ENCODE peak calls at places on chromosomes 1 and 21, in eight cellular contexts. N is tibial nerve; C is psoas muscle; D is Peyer's patch; I is SJSA1; J is HCT116; E is kidney; A is CD8-positive, alpha-beta memory T cell. P is an unnamed sample.

GRCh38 chr1:228323401-228323800 is 83.2 kb downstream of the TRIM11 start:
- DNase-seq in N (no peak), C (no peak), D (no peak), I (no peak), J (no peak), E (no peak), A (no peak), P (no peak)

GRCh38 chr1:165910764-165911421 is 83.5 kb downstream of the UCK2 start:
- DNase-seq in N (peak; percentile 67), C (peak; percentile 63), D (peak; percentile 89), I (no peak), J (no peak), E (peak; percentile 77), A (no peak), P (no peak)

GRCh38 chr1:230165526-230165925 is 98.5 kb downstream of the GALNT2 start:
- DNase-seq in N (no peak), C (no peak), D (no peak), I (no peak), J (no peak), E (no peak), A (no peak), P (no peak)

GRCh38 chr1:169483500-169483966 is 2.2 kb downstream of the SLC19A2 start:
- DNase-seq in N (peak; percentile 65), C (peak; percentile 35), D (no peak), I (no peak), J (no peak), E (no peak), A (no peak), P (no peak)

GRCh38 chr1:162840256-162840839 is 20.6 kb downstream of the CCDC190 start:
- DNase-seq in N (no peak), C (no peak), D (no peak), I (no peak), J (no peak), E (no peak), A (no peak), P (no peak)

GRCh38 chr21:40165671-40166070 is 298.4 kb downstream of the PCP4 start:
- DNase-seq in N (no peak), C (no peak), D (no peak), I (no peak), J (no peak), E (no peak), A (no peak), P (no peak)

GRCh38 chr1:160951443-160952128 is 3.0 kb downstream of the ITLN2 start:
- DNase-seq in N (peak; percentile 47), C (peak; percentile 29), D (peak; percentile 83), I (peak; percentile 38), J (peak; percentile 27), E (no peak), A (peak; percentile 49), P (no peak)

GRCh38 chr1:84298688-84299535 is 2.6 kb upstream of the SAMD13 start:
- DNase-seq in N (peak; percentile 17), C (peak; percentile 26), D (peak; percentile 78), I (peak; percentile 80), J (no peak), E (peak; percentile 79), A (peak; percentile 5), P (peak; percentile 28)

GRCh38 chr1:165415068-165415467 is 29.9 kb downstream of the RXRG start:
- DNase-seq in N (no peak), C (no peak), D (no peak), I (no peak), J (no peak), E (no peak), A (no peak), P (no peak)

GRCh38 chr1:83545450-83545849 is 453.5 kb downstream of the TTLL7 start:
- DNase-seq in N (no peak), C (no peak), D (no peak), I (no peak), J (no peak), E (no peak), A (no peak), P (no peak)

GRCh38 chr1:8120693-8121260 is 94.7 kb upstream of the ERRFI1 start:
- DNase-seq in N (no peak), C (no peak), D (no peak), I (peak; percentile 68), J (no peak), E (no peak), A (no peak), P (no peak)

GRCh38 chr1:182667848-182668505 is 16.4 kb downstream of the RGS8 start:
- DNase-seq in N (no peak), C (no peak), D (no peak), I (no peak), J (no peak), E (no peak), A (no peak), P (no peak)

GRCh38 chr1:109891930-109892329 is 18.7 kb upstream of the CSF1 start:
- DNase-seq in N (no peak), C (peak; percentile 65), D (no peak), I (no peak), J (no peak), E (no peak), A (no peak), P (no peak)

GRCh38 chr1:65020774-65021173 is 54.4 kb upstream of the JAK1 start:
- DNase-seq in N (no peak), C (no peak), D (no peak), I (no peak), J (no peak), E (no peak), A (no peak), P (no peak)

GRCh38 chr1:1842360-1843146 is 48.3 kb downstream of the GNB1 start:
- DNase-seq in N (no peak), C (no peak), D (no peak), I (no peak), J (no peak), E (no peak), A (no peak), P (no peak)

GRCh38 chr21:21183092-21183491 is 184.9 kb downstream of the NCAM2 start:
- DNase-seq in N (no peak), C (no peak), D (no peak), I (no peak), J (no peak), E (no peak), A (no peak), P (no peak)

GRCh38 chr1:74771913-74772515 is 39.1 kb downstream of the TYW3 start:
- DNase-seq in N (peak; percentile 61), C (no peak), D (no peak), I (peak; percentile 8), J (peak; percentile 22), E (no peak), A (no peak), P (peak; percentile 14)

GRCh38 chr21:18369115-18369514 is 34.5 kb downstream of the TMPRSS15 start:
- DNase-seq in N (no peak), C (no peak), D (no peak), I (no peak), J (no peak), E (no peak), A (no peak), P (no peak)

GRCh38 chr1:58524353-58524945 is 22.1 kb downstream of the OMA1 start:
- DNase-seq in N (no peak), C (no peak), D (no peak), I (no peak), J (no peak), E (no peak), A (no peak), P (no peak)

GRCh38 chr1:38173157-38173831 is 126.7 kb upstream of the POU3F1 start:
- DNase-seq in N (no peak), C (no peak), D (no peak), I (no peak), J (no peak), E (no peak), A (no peak), P (no peak)

GRCh38 chr1:59026472-59026948 is 242.7 kb upstream of the JUN start:
- DNase-seq in N (no peak), C (no peak), D (peak; percentile 58), I (no peak), J (no peak), E (no peak), A (no peak), P (no peak)

GRCh38 chr1:84145051-84145450 is 980 bp downstream of the PRKACB start:
- DNase-seq in N (no peak), C (no peak), D (no peak), I (peak; percentile 34), J (no peak), E (no peak), A (no peak), P (no peak)

GRCh38 chr1:208157769-208158168 is 86.4 kb downstream of the PLXNA2 start:
- DNase-seq in N (no peak), C (no peak), D (no peak), I (no peak), J (no peak), E (no peak), A (no peak), P (no peak)
- H3K27ac ChIP-seq in N (no peak overlapping the region), C (no peak overlapping the region), D (no peak overlapping the region), I (no peak overlapping the region), J (no peak overlapping the region), E (no peak overlapping the region), A (no peak overlapping the region), P (no peak overlapping the region)

GRCh38 chr21:33380483-33380998 is 22.7 kb upstream of the IFNGR2 start:
- DNase-seq in N (peak; percentile 76), C (peak; percentile 91), D (peak; percentile 88), I (peak; percentile 88), J (peak; percentile 94), E (peak; percentile 96), A (peak; percentile 66), P (peak; percentile 85)
- H3K4me3 ChIP-seq in N (no peak overlapping the region), C (no peak overlapping the region), D (no peak overlapping the region), I (no peak overlapping the region), J (no peak overlapping the region), E (no peak overlapping the region), A (no peak overlapping the region), P (no peak overlapping the region)

GRCh38 chr21:45177039-45177438 is 102.7 kb downstream of the ADARB1 start:
- DNase-seq in N (no peak), C (no peak), D (no peak), I (no peak), J (no peak), E (no peak), A (no peak), P (no peak)
- H3K27ac ChIP-seq in N (no peak overlapping the region), C (no peak overlapping the region), D (no peak overlapping the region), I (no peak overlapping the region), J (no peak overlapping the region), E (no peak overlapping the region), A (no peak overlapping the region), P (no peak overlapping the region)

DNA sequence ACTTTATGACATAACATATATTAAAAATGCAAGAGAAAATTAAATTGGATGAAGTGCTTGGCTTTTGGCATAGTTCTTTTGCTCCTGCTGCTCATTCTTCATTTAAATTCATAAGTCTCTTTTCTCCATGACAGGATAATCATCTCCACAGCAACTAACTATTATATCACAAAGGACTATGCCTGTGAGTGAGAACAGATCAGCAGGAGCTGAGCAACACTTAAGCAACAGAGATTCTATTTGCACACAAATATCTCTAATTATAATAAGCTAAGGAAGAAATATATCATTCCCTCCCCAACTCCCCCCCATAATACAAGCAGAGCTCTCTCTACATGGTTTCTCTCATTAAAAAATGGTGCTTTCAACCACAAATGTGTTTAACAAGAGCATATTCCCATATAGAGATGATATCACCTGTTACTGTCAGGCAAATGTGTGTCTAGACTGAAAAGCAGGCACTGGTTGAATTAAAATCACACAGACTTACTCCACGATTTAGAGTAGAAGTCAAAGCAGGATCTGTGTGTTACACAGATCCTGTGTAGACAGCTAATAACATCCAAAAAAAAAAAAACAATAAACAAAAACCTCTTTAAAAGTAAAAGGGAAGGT is 34.5 kb upstream of the NIBAN1 start:
- DNase-seq in N (no peak), C (no peak), D (no peak), I (no peak), J (no peak), E (no peak), A (no peak), P (no peak)
- H3K4me3 ChIP-seq in N (no peak overlapping the region), C (no peak overlapping the region), D (no peak overlapping the region), I (no peak overlapping the region), J (no peak overlapping the region), E (no peak overlapping the region), A (no peak overlapping the region), P (no peak overlapping the region)

P was measured in dorsolateral prefrontal cortex.